ENCODE peak calls at places on chromosomes 16 and 17, in six cellular contexts. W is OCI-LY7, F is heart right ventricle, Y is neural progenitor cell, D is K562, C is lung. N is an unnamed sample.
A peak's percentile ranks its signal among the peaks of the same experiment; 100 is the strongest.

GRCh38 chr17:50047488-50048126 is 8.3 kb upstream of the ITGA3 start:
- DNase-seq in W (no peak), F (no peak), Y (no peak), D (no peak), C (no peak), N (no peak)

GRCh38 chr16:84841787-84842300 is 22.1 kb downstream of the CRISPLD2 start:
- DNase-seq in W (no peak), F (no peak), Y (peak; percentile 41), D (no peak), C (peak; percentile 71), N (peak; percentile 89)

GRCh38 chr17:48997103-48997826 is at the start of gene IGF2BP1:
- DNase-seq in W (peak; percentile 70), F (no peak), Y (peak; percentile 93), D (peak; percentile 79), C (no peak), N (peak; percentile 25)

GRCh38 chr16:27311449-27311831 is 2.3 kb upstream of the IL4R start:
- DNase-seq in W (no peak), F (no peak), Y (no peak), D (no peak), C (no peak), N (no peak)

GRCh38 chr16:11308493-11309283 is 27.6 kb upstream of the PRM1 start:
- DNase-seq in W (peak; percentile 99), F (no peak), Y (peak; percentile 24), D (peak; percentile 41), C (no peak), N (no peak)

GRCh38 chr16:85437161-85438052 is 175.7 kb upstream of the GSE1 start:
- DNase-seq in W (no peak), F (no peak), Y (peak; percentile 39), D (peak; percentile 85), C (peak; percentile 59), N (peak; percentile 24)

GRCh38 chr16:86330906-86331305 is 179.4 kb upstream of the FOXF1 start:
- DNase-seq in W (no peak), F (no peak), Y (no peak), D (no peak), C (no peak), N (no peak)

GRCh38 chr16:11327277-11328171 is 17.7 kb upstream of the RMI2 start:
- DNase-seq in W (peak; percentile 44), F (peak; percentile 29), Y (no peak), D (no peak), C (no peak), N (no peak)

GRCh38 chr16:48335961-48336360 is 49.3 kb downstream of the SIAH1 start:
- DNase-seq in W (no peak), F (no peak), Y (no peak), D (no peak), C (no peak), N (peak; percentile 80)

GRCh38 chr16:30805056-30805369 is 18.0 kb upstream of the ZNF629 start:
- DNase-seq in W (no peak), F (no peak), Y (no peak), D (no peak), C (no peak), N (peak; percentile 32)

GRCh38 chr16:1494129-1494640 is 1.0 kb downstream of the TELO2 start:
- DNase-seq in W (peak; percentile 7), F (peak; percentile 52), Y (peak; percentile 48), D (no peak), C (no peak), N (peak; percentile 70)

GRCh38 chr17:8068736-8069586 is 18.6 kb downstream of the ALOX12B start:
- DNase-seq in W (no peak), F (no peak), Y (no peak), D (no peak), C (peak; percentile 61), N (no peak)

GRCh38 chr16:67026570-67026969 is 2.4 kb upstream of the CBFB start:
- DNase-seq in W (no peak), F (no peak), Y (no peak), D (no peak), C (no peak), N (no peak)

GRCh38 chr16:85345129-85345639 is 232.9 kb upstream of the CIBAR2 start:
- DNase-seq in W (no peak), F (no peak), Y (no peak), D (no peak), C (no peak), N (no peak)

GRCh38 chr17:63686138-63686685 is 13.7 kb downstream of the LIMD2 start:
- DNase-seq in W (no peak), F (no peak), Y (no peak), D (no peak), C (no peak), N (no peak)
- H3K27ac ChIP-seq in W (no peak overlapping the region), F (no peak overlapping the region), Y (no peak overlapping the region), D (no peak overlapping the region), C (no peak overlapping the region), N (no peak overlapping the region)

GRCh38 chr16:87366288-87366687 is 17.3 kb downstream of the FBXO31 start:
- DNase-seq in W (no peak), F (no peak), Y (no peak), D (no peak), C (no peak), N (no peak)

GRCh38 chr16:87365021-87365713 is 18.4 kb downstream of the FBXO31 start:
- DNase-seq in W (no peak), F (no peak), Y (no peak), D (no peak), C (no peak), N (no peak)

GRCh38 chr16:87367556-87367955 is 16.0 kb downstream of the FBXO31 start:
- DNase-seq in W (no peak), F (no peak), Y (peak; percentile 1), D (no peak), C (no peak), N (no peak)

GRCh38 chr16:87368029-87368765 is 15.4 kb downstream of the FBXO31 start:
- DNase-seq in W (peak; percentile 19), F (no peak), Y (no peak), D (no peak), C (no peak), N (no peak)

DNA sequence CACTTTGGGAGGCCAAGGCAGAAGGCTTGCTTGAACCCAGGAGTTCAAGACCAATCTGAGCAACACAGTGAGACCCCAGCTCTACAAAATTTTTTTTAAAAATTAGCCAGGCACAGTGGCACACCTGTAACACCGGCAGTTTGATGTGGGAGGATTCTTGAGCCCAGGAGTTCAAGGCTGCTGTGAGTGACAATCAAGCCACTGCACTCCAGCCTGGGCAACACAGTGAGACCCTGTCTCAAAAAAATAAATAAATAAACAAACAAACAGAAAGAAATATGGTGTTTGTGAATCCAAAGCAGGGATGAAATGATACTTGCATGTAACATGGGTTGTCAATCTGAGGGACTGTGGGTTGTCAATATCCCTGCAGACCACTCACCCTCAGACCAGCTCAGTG is 16.6 kb downstream of the FBXO31 start:
- DNase-seq in W (no peak), F (no peak), Y (no peak), D (no peak), C (no peak), N (no peak)
- H3K4me1 ChIP-seq in W (peaks cover 24% of the 10 kb centered on the region), F (peaks cover 72% of the 10 kb centered on the region), Y (peaks cover 20% of the 10 kb centered on the region), D (peaks cover 17% of the 10 kb centered on the region), C (peaks cover 4% of the 10 kb centered on the region), N (peaks cover 15% of the 10 kb centered on the region)

DNA sequence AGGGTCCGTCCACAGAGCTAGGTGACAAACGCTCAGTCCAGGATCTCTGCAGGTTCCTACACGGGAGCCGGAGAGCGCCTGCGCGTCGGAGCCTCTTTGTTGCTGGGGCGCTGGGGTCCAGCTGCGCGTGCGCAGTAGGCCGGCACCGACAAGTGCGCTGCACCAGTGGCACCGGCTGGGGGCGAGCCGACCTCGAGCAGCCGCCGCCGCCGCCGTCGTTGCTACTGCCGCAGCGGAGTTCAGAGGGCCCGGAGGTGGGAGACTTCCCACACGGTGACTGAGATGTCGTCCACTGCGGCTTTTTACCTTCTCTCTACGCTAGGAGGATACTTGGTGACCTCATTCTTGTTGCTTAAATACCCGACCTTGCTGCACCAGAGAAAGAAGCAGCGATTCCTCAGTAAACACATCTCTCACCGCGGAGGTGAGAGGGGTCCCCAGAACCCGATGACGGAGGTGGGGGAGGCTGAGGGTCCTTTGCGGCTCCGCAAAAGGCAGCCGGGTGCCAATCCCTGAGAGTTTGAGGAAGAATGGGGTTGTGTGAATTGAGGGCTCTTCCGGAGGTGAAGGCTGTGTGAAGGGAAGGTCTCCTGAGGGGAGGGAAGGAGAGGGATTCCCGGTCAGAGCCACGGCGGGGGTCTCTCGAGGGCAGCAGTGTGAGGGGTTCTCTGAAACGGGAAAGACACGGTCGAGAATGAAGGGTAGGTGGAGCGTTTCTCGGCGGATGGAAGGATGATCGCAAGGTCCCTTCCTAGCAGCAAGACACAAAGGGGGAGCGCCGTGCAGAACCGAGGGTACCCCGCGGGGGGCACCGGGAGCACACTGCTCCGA is at the start of gene GDPD1:
- DNase-seq in W (peak; percentile 97), F (peak; percentile 92), Y (peak; percentile 99), D (peak; percentile 96), C (peak; percentile 95), N (peak; percentile 99)
- H3K27ac ChIP-seq in W (peak within 1 kb of the TSS; percentile 69), F (peak within 1 kb of the TSS; percentile 62), Y (peak within 1 kb of the TSS; percentile 70), D (peak within 1 kb of the TSS; percentile 90), C (peak within 1 kb of the TSS; percentile 43), N (peak within 1 kb of the TSS; percentile 48)

GRCh38 chr17:17840751-17841591 is 4.2 kb upstream of the SREBF1 start:
- DNase-seq in W (peak; percentile 22), F (no peak), Y (peak; percentile 47), D (no peak), C (no peak), N (peak; percentile 60)
- H3K4me1 ChIP-seq in W (peaks cover 46% of the 10 kb centered on the region), F (peaks cover 56% of the 10 kb centered on the region), Y (peaks cover 36% of the 10 kb centered on the region), D (peaks cover 44% of the 10 kb centered on the region), C (peaks cover 33% of the 10 kb centered on the region), N (peaks cover 41% of the 10 kb centered on the region)

N was measured in trophoblast cell.